ENCODE peak calls at places on chromosomes 4 and X, in five cellular contexts. P is GM12891, Q is K562, S is SK-N-SH, F is GM12878. V is an unnamed sample.

GRCh38 chr4:3674479-3674851 is 91.7 kb upstream of the ADRA2C start:
- DNase-seq in S (no peak), Q (no peak), F (no peak), P (no peak), V (no peak)

GRCh38 chrX:54473993-54474859 is 21.8 kb downstream of the FGD1 start:
- DNase-seq in S (no peak), F (no peak), P (no peak), Q (no peak), V (no peak)

GRCh38 chr4:94334519-94334918 is 8.1 kb downstream of the HPGDS start:
- DNase-seq in Q (no peak), P (no peak), S (no peak), F (no peak), V (no peak)

GRCh38 chr4:158071931-158072330 is 100.9 kb downstream of the GASK1B start:
- DNase-seq in S (no peak), P (no peak), Q (no peak), F (no peak), V (no peak)

GRCh38 chr4:88818650-88819470 is 121.2 kb upstream of the NAP1L5 start:
- DNase-seq in P (no peak), S (peak; percentile 13), Q (peak; percentile 47), F (peak; percentile 15), V (no peak)

GRCh38 chr4:88989990-88990389 is 67.0 kb downstream of the FAM13A start:
- DNase-seq in S (no peak), Q (no peak), F (no peak), P (no peak), V (no peak)

GRCh38 chrX:147913570-147913969 is 1.9 kb downstream of the FMR1 start:
- DNase-seq in F (no peak), S (no peak), Q (no peak), P (no peak), V (no peak)

GRCh38 chrX:17861496-17862011 is 456 bp upstream of the RAI2 start:
- DNase-seq in S (no peak), F (no peak), Q (no peak), P (no peak), V (no peak)

GRCh38 chr4:137638934-137639333 is 106.6 kb upstream of the PCDH18 start:
- DNase-seq in F (no peak), S (no peak), P (no peak), Q (no peak), V (no peak)

GRCh38 chr4:165443276-165443675 is 64.5 kb downstream of the CPE start:
- DNase-seq in P (no peak), Q (no peak), S (no peak), F (no peak), V (no peak)

GRCh38 chr4:40720931-40721330 is 28.8 kb upstream of the NSUN7 start:
- DNase-seq in F (no peak), Q (no peak), P (no peak), S (no peak), V (no peak)

GRCh38 chrX:39195156-39195555 is 393.9 kb downstream of the MID1IP1 start:
- DNase-seq in Q (no peak), P (no peak), F (no peak), S (no peak), V (no peak)

GRCh38 chrX:68659385-68659784 is 11.9 kb downstream of the STARD8 start:
- DNase-seq in S (no peak), Q (no peak), F (no peak), P (no peak), V (no peak)

GRCh38 chr4:30789219-30789671 is 69.1 kb downstream of the PCDH7 start:
- DNase-seq in F (no peak), Q (no peak), S (no peak), P (no peak), V (no peak)

GRCh38 chr4:159002950-159003349 is 99.9 kb upstream of the RAPGEF2 start:
- DNase-seq in F (no peak), S (no peak), Q (no peak), P (no peak), V (no peak)

GRCh38 chr4:62260256-62260655 is 1060.1 kb downstream of the ADGRL3 start:
- DNase-seq in Q (no peak), P (no peak), S (no peak), F (no peak), V (no peak)

GRCh38 chr4:153249199-153250154 is 45.2 kb downstream of the TRIM2 start:
- DNase-seq in F (peak; percentile 41), S (peak; percentile 94), P (peak; percentile 90), Q (peak; percentile 62), V (peak; percentile 92)

GRCh38 chr4:129988957-129989356 is 893.0 kb downstream of the C4orf33 start:
- DNase-seq in Q (no peak), F (no peak), P (no peak), S (no peak), V (no peak)

GRCh38 chr4:85700362-85700761 is 225.4 kb downstream of the ARHGAP24 start:
- DNase-seq in Q (no peak), F (no peak), P (no peak), S (no peak), V (no peak)
- TF ChIP-seq TAF1 in Q (no peak), F (no peak), P (no peak), S (no peak), V (no peak)

GRCh38 chr4:1249148-1249730 is 309 bp upstream of the CTBP1 start:
- DNase-seq in P (peak; percentile 86), F (no peak), Q (peak; percentile 92), S (peak; percentile 95), V (peak; percentile 81)

GRCh38 chr4:1250921-1251772 is 2.2 kb upstream of the CTBP1 start:
- DNase-seq in Q (no peak), P (no peak), S (no peak), F (no peak), V (no peak)

GRCh38 chr4:1250527-1250812 is 1.5 kb upstream of the CTBP1 start:
- DNase-seq in P (no peak), S (peak; percentile 8), F (no peak), Q (no peak), V (no peak)

GRCh38 chr4:1248262-1249147 is at the start of gene CTBP1:
- DNase-seq in F (no peak), Q (peak; percentile 86), S (peak; percentile 100), P (peak; percentile 96), V (peak; percentile 92)

GRCh38 chr4:1249731-1250526 is 999 bp upstream of the CTBP1 start:
- DNase-seq in F (no peak), S (peak; percentile 13), P (peak; percentile 64), Q (peak; percentile 28), V (peak; percentile 66)
- TF ChIP-seq TAF1 in F (no peak), S (no peak), P (no peak), Q (peak; percentile 6), V (no peak)

GRCh38 chr4:176549161-176549865 is 229.5 kb downstream of the SPCS3 start:
- DNase-seq in Q (no peak), F (no peak), S (no peak), P (no peak), V (no peak)

GRCh38 chr4:176548571-176548970 is 228.8 kb downstream of the SPCS3 start:
- DNase-seq in P (no peak), F (no peak), Q (no peak), S (no peak), V (no peak)

GRCh38 chr4:176545886-176546285 is 226.1 kb downstream of the SPCS3 start:
- DNase-seq in F (no peak), Q (no peak), S (no peak), P (no peak), V (no peak)

DNA sequence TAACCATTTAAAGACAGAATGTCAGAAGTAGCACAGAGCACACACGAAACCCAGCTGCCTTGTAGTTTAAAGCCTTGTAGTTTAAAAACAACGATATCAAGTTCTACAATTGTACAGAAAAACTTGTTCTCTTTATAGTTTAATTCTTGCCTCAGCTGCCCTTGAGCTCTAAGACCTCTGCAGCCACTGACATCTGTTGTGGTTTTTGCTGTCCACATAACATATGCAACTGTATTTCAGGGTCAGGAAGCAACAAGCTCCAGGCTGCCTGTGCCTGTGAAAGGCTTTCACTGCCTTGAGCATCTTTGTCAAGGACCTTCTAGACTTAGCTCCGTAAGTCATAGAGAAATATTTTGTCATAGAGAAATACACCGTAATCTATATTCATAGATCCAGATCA is 227.2 kb downstream of the SPCS3 start:
- DNase-seq in P (no peak), F (no peak), Q (no peak), S (no peak), V (no peak)
- TF ChIP-seq TAF1 in P (no peak), F (no peak), Q (no peak), S (no peak), V (no peak)

DNA sequence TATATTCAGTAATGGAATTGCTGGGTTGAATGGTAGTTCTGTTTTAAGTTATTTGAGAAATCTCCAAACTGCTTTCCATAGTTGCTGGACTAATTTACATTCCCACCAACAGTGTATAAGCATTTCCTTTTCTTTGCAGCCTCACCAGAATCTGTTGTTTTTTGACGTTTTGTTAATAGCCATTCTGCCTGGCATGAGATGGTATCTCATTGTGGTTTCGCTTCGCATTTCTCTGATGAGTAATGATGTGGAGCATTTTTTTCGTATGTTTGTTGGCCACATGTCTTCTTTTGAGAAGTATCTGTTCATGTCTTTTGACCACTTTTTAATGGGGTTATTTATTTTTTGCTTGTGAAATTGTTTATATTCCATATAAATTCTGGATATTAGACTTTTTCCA is 13.6 kb upstream of the MAGED4B start:
- DNase-seq in S (no peak), Q (no peak), P (no peak), F (no peak), V (no peak)
- TF ChIP-seq TAF1 in S (no peak), Q (no peak), P (no peak), F (no peak), V (no peak)

DNA sequence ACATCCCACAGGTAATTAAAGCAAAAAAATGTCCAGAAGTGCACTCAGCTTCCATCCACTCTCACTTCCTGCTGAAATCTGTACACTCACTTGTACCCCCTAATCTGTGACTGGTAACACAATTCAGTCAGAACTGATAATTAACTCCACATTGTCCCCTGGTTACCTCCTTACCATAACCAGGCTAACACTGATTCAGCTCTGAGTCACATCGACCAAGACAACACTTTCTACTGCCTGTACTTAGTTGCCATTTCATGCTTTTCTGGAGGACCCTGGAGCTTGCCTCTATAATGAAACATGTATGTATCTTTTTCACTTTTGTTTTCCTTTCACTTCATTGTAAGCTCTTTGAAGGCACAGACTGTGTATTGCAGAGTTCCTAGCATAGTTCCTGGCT is 130.9 kb upstream of the GABRG1 start:
- DNase-seq in P (no peak), Q (no peak), S (no peak), F (no peak), V (no peak)
- TF ChIP-seq TAF1 in P (no peak), Q (no peak), S (no peak), F (no peak), V (no peak)